ENCODE peak calls at places on chromosomes 6 and 20, in six cellular contexts. One of them, this sample, is unnamed.

GRCh38 chr6:118297821-118298220 is 250.3 kb upstream of the PLN start:
- DNase-seq in H1: no peak
- DNase-seq in SK-N-SH: no peak
- DNase-seq in GM12878: no peak
- DNase-seq in K562: no peak
- DNase-seq in HepG2: no peak
- DNase-seq in this sample: no peak

GRCh38 chr20:18092890-18093289 is 35.2 kb upstream of the OVOL2 start:
- DNase-seq in H1: peak
- DNase-seq in SK-N-SH: peak
- DNase-seq in GM12878: no peak
- DNase-seq in K562: no peak
- DNase-seq in HepG2: no peak
- DNase-seq in this sample: no peak

GRCh38 chr6:164616917-164617524 is 692.4 kb downstream of the C6orf118 start:
- DNase-seq in H1: no peak
- DNase-seq in SK-N-SH: no peak
- DNase-seq in GM12878: no peak
- DNase-seq in K562: no peak
- DNase-seq in HepG2: no peak
- DNase-seq in this sample: no peak

GRCh38 chr6:52138284-52138683 is 47.9 kb upstream of the IL17A start:
- DNase-seq in H1: no peak
- DNase-seq in SK-N-SH: no peak
- DNase-seq in GM12878: no peak
- DNase-seq in K562: no peak
- DNase-seq in HepG2: no peak
- DNase-seq in this sample: no peak

GRCh38 chr20:49384437-49385434 is 97.7 kb downstream of the KCNB1 start:
- DNase-seq in H1: peak
- DNase-seq in SK-N-SH: peak
- DNase-seq in GM12878: no peak
- DNase-seq in K562: peak
- DNase-seq in HepG2: peak
- DNase-seq in this sample: peak

GRCh38 chr6:116370717-116371383 is at the start of gene DSE:
- DNase-seq in H1: peak
- DNase-seq in SK-N-SH: peak
- DNase-seq in GM12878: no peak
- DNase-seq in K562: peak
- DNase-seq in HepG2: no peak
- DNase-seq in this sample: peak

GRCh38 chr20:45336530-45337366 is 11.5 kb downstream of the SDC4 start:
- DNase-seq in H1: no peak
- DNase-seq in SK-N-SH: no peak
- DNase-seq in GM12878: no peak
- DNase-seq in K562: no peak
- DNase-seq in HepG2: peak
- DNase-seq in this sample: no peak

GRCh38 chr6:139600919-139601470 is 226.5 kb upstream of the CITED2 start:
- DNase-seq in H1: no peak
- DNase-seq in SK-N-SH: no peak
- DNase-seq in GM12878: peak
- DNase-seq in K562: no peak
- DNase-seq in HepG2: no peak
- DNase-seq in this sample: no peak

GRCh38 chr6:28980797-28981390 is 24.2 kb downstream of the ZNF311 start:
- DNase-seq in H1: peak
- DNase-seq in SK-N-SH: peak
- DNase-seq in GM12878: peak
- DNase-seq in K562: peak
- DNase-seq in HepG2: peak
- DNase-seq in this sample: no peak

GRCh38 chr6:49541210-49541724 is 9.2 kb upstream of the C6orf141 start:
- DNase-seq in H1: no peak
- DNase-seq in SK-N-SH: no peak
- DNase-seq in GM12878: no peak
- DNase-seq in K562: no peak
- DNase-seq in HepG2: peak
- DNase-seq in this sample: no peak

GRCh38 chr6:168229368-168229752 is 90.2 kb downstream of the DACT2 start:
- DNase-seq in H1: no peak
- DNase-seq in SK-N-SH: no peak
- DNase-seq in GM12878: no peak
- DNase-seq in K562: no peak
- DNase-seq in HepG2: no peak
- DNase-seq in this sample: no peak

GRCh38 chr6:30206152-30206551 is 7.1 kb downstream of the TRIM26 start:
- DNase-seq in H1: no peak
- DNase-seq in SK-N-SH: no peak
- DNase-seq in GM12878: no peak
- DNase-seq in K562: no peak
- DNase-seq in HepG2: no peak
- DNase-seq in this sample: no peak

GRCh38 chr20:62314711-62315302 is 12.0 kb downstream of the ADRM1 start:
- DNase-seq in H1: no peak
- DNase-seq in SK-N-SH: no peak
- DNase-seq in GM12878: no peak
- DNase-seq in K562: no peak
- DNase-seq in HepG2: no peak
- DNase-seq in this sample: no peak

GRCh38 chr6:33578588-33579011 is 1.5 kb downstream of the BAK1 start:
- DNase-seq in H1: no peak
- DNase-seq in SK-N-SH: no peak
- DNase-seq in GM12878: no peak
- DNase-seq in K562: peak
- DNase-seq in HepG2: no peak
- DNase-seq in this sample: peak

GRCh38 chr20:3863317-3863716 is 16.7 kb downstream of the MAVS start:
- DNase-seq in H1: no peak
- DNase-seq in SK-N-SH: no peak
- DNase-seq in GM12878: no peak
- DNase-seq in K562: no peak
- DNase-seq in HepG2: no peak
- DNase-seq in this sample: no peak
- TF ChIP-seq GABPA in H1: no peak
- TF ChIP-seq GABPA in SK-N-SH: no peak
- TF ChIP-seq GABPA in GM12878: no peak
- TF ChIP-seq GABPA in K562: no peak
- TF ChIP-seq GABPA in HepG2: no peak
- TF ChIP-seq GABPA in this sample: no peak

DNA sequence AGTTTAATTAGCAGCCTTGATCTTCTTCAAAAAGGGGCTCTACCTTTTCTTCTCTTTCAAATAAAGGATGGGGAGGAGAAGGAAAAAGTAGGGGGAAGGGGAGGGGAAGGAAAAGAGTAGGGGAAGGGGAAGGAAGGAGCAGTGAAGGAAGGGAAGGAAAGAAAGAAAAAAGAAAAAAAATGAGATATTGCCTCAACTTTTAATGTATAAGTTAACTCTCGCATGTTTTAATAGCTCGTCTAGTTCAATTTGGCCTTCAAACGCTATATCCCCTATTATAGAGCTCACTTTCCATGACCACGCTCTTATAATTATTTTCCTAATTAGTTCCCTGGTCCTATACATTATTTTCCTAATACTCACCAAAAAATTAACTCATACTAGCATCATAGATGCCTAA is 11.9 kb upstream of the RIPOR2 start:
- DNase-seq in H1: no peak
- DNase-seq in SK-N-SH: no peak
- DNase-seq in GM12878: no peak
- DNase-seq in K562: no peak
- DNase-seq in HepG2: no peak
- DNase-seq in this sample: no peak
- TF ChIP-seq GABPA in H1: no peak
- TF ChIP-seq GABPA in SK-N-SH: no peak
- TF ChIP-seq GABPA in GM12878: no peak
- TF ChIP-seq GABPA in K562: no peak
- TF ChIP-seq GABPA in HepG2: no peak
- TF ChIP-seq GABPA in this sample: no peak

GRCh38 chr6:70694371-70694770 is 26.7 kb downstream of the SMAP1 start:
- DNase-seq in H1: no peak
- DNase-seq in SK-N-SH: no peak
- DNase-seq in GM12878: no peak
- DNase-seq in K562: no peak
- DNase-seq in HepG2: no peak
- DNase-seq in this sample: no peak
- TF ChIP-seq GABPA in H1: no peak
- TF ChIP-seq GABPA in SK-N-SH: no peak
- TF ChIP-seq GABPA in GM12878: no peak
- TF ChIP-seq GABPA in K562: no peak
- TF ChIP-seq GABPA in HepG2: no peak
- TF ChIP-seq GABPA in this sample: no peak

GRCh38 chr6:43757966-43758616 is 11.9 kb upstream of the VEGFA start:
- DNase-seq in H1: no peak
- DNase-seq in SK-N-SH: no peak
- DNase-seq in GM12878: no peak
- DNase-seq in K562: no peak
- DNase-seq in HepG2: no peak
- DNase-seq in this sample: no peak

GRCh38 chr6:43759926-43760798 is 9.8 kb upstream of the VEGFA start:
- DNase-seq in H1: no peak
- DNase-seq in SK-N-SH: no peak
- DNase-seq in GM12878: no peak
- DNase-seq in K562: no peak
- DNase-seq in HepG2: no peak
- DNase-seq in this sample: no peak

GRCh38 chr6:43759157-43759925 is 10.7 kb upstream of the VEGFA start:
- DNase-seq in H1: no peak
- DNase-seq in SK-N-SH: no peak
- DNase-seq in GM12878: no peak
- DNase-seq in K562: no peak
- DNase-seq in HepG2: no peak
- DNase-seq in this sample: no peak

GRCh38 chr6:43760799-43761168 is 9.2 kb upstream of the VEGFA start:
- DNase-seq in H1: no peak
- DNase-seq in SK-N-SH: no peak
- DNase-seq in GM12878: no peak
- DNase-seq in K562: no peak
- DNase-seq in HepG2: no peak
- DNase-seq in this sample: no peak

DNA sequence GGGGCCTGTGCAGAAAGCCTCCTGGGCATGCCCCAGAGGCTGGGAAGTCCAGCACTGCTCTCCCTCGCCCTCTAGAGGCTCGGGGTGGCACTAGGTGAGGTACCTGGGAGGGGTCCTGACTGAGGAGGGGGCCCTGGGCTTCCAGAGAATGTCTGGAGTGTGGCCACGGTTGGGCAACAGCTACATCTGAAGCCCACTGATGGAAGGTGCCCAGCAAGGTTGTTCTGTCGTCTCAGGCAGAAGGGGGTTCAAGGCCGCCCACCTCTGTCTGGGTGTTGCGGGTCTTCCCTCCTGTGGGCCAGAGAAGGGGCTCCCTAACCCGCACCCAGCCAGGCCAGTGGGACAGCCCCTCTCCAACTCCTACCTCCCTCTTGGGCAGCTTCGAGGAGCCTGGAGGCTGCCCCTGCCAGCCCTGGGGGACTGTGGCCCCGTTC is 11.4 kb upstream of the VEGFA start:
- DNase-seq in H1: peak
- DNase-seq in SK-N-SH: peak
- DNase-seq in GM12878: no peak
- DNase-seq in K562: peak
- DNase-seq in HepG2: no peak
- DNase-seq in this sample: no peak
- TF ChIP-seq GABPA in H1: no peak
- TF ChIP-seq GABPA in SK-N-SH: no peak
- TF ChIP-seq GABPA in GM12878: no peak
- TF ChIP-seq GABPA in K562: no peak
- TF ChIP-seq GABPA in HepG2: no peak
- TF ChIP-seq GABPA in this sample: no peak

GRCh38 chr6:130029163-130029562 is 10.8 kb downstream of the L3MBTL3 start:
- DNase-seq in H1: no peak
- DNase-seq in SK-N-SH: no peak
- DNase-seq in GM12878: no peak
- DNase-seq in K562: no peak
- DNase-seq in HepG2: no peak
- DNase-seq in this sample: no peak
- TF ChIP-seq GABPA in H1: no peak
- TF ChIP-seq GABPA in SK-N-SH: no peak
- TF ChIP-seq GABPA in GM12878: no peak
- TF ChIP-seq GABPA in K562: no peak
- TF ChIP-seq GABPA in HepG2: no peak
- TF ChIP-seq GABPA in this sample: no peak

DNA sequence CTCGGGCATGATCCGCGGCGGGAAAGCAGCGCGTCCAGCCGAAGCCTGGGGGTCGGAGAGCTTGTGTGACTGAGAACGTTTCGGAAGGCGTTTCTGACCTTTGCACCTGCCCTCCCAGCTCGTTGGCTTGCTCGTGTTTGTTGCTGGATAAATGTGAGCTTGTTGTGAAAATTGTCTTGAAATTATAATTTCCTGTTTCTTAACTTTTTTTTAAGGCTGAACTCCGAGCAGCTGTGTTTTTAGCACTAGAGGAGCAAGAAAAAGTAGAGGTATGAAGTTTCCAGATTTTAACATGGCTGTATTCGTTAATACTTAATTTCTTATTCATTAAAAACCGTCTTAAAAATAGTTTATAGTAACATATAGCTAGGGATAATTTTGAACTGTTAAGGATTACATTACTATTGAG is 652 bp downstream of the CEP43 start:
- DNase-seq in H1: no peak
- DNase-seq in SK-N-SH: no peak
- DNase-seq in GM12878: no peak
- DNase-seq in K562: no peak
- DNase-seq in HepG2: peak
- DNase-seq in this sample: peak
- TF ChIP-seq GABPA in H1: no peak
- TF ChIP-seq GABPA in SK-N-SH: no peak
- TF ChIP-seq GABPA in GM12878: no peak
- TF ChIP-seq GABPA in K562: no peak
- TF ChIP-seq GABPA in HepG2: no peak
- TF ChIP-seq GABPA in this sample: no peak

This sample was measured in HL-60.